ENCODE peak calls at places on chromosomes 7 and 10, in ten cellular contexts. E is fibroblast of mammary gland, L is coronary artery, M is hepatocyte, P is A549, Q is OCI-LY7, W is lower lobe of right lung, G is psoas muscle, A is fibroblast of villous mesenchyme, D is retinal pigment epithelial cell. K is an unnamed sample.
A peak's percentile ranks its signal among the peaks of the same experiment; 100 is the strongest.

GRCh38 chr7:50962281-50962883 is 179.7 kb upstream of the GRB10 start:
- DNase-seq in E (no peak), L (no peak), M (no peak), P (peak; percentile 13), Q (no peak), W (no peak), G (no peak), A (no peak), D (no peak), K (no peak)

GRCh38 chr7:19000410-19000809 is 117.0 kb downstream of the TWIST1 start:
- DNase-seq in E (no peak), L (no peak), M (no peak), P (no peak), Q (no peak), W (no peak), G (no peak), A (no peak), D (no peak), K (no peak)

GRCh38 chr10:4051408-4052151 is 266.6 kb upstream of the KLF6 start:
- DNase-seq in E (no peak), L (no peak), M (no peak), P (no peak), Q (no peak), W (no peak), G (no peak), A (no peak), D (no peak), K (no peak)

GRCh38 chr10:104300002-104300735 is 31.2 kb downstream of the GSTO2 start:
- DNase-seq in E (peak; percentile 100), L (peak; percentile 95), M (peak; percentile 44), P (no peak), Q (no peak), W (no peak), G (no peak), A (peak; percentile 99), D (peak; percentile 99), K (peak; percentile 73)

GRCh38 chr7:27994639-27995038 is 186.0 kb downstream of the JAZF1 start:
- DNase-seq in E (peak; percentile 59), L (no peak), M (no peak), P (no peak), Q (no peak), W (no peak), G (no peak), A (peak; percentile 53), D (peak; percentile 62), K (no peak)

GRCh38 chr10:53476650-53477312 is 704.2 kb upstream of the MBL2 start:
- DNase-seq in E (no peak), L (no peak), M (no peak), P (no peak), Q (no peak), W (no peak), G (no peak), A (no peak), D (no peak), K (no peak)

GRCh38 chr10:121541450-121541849 is 56.8 kb downstream of the FGFR2 start:
- DNase-seq in E (no peak), L (no peak), M (no peak), P (no peak), Q (no peak), W (no peak), G (no peak), A (no peak), D (no peak), K (no peak)

GRCh38 chr10:31953080-31953479 is 24.4 kb upstream of the ARHGAP12 start:
- DNase-seq in E (peak; percentile 20), L (no peak), M (no peak), P (no peak), Q (no peak), W (no peak), G (no peak), A (no peak), D (no peak), K (no peak)

GRCh38 chr10:5412277-5412941 is at the start of gene NET1:
- DNase-seq in E (peak; percentile 85), L (peak; percentile 95), M (peak; percentile 95), P (peak; percentile 97), Q (peak; percentile 87), W (peak; percentile 87), G (peak; percentile 96), A (peak; percentile 90), D (peak; percentile 58), K (peak; percentile 78)

GRCh38 chr10:17744395-17744841 is 7.6 kb upstream of the TMEM236 start:
- DNase-seq in E (no peak), L (no peak), M (no peak), P (no peak), Q (peak; percentile 25), W (no peak), G (no peak), A (no peak), D (no peak), K (no peak)

GRCh38 chr10:48454302-48455054 is 148.0 kb downstream of the MAPK8 start:
- DNase-seq in E (no peak), L (peak; percentile 61), M (peak; percentile 44), P (no peak), Q (no peak), W (no peak), G (no peak), A (no peak), D (no peak), K (no peak)

GRCh38 chr7:102096706-102097427 is 189.8 kb upstream of the SH2B2 start:
- DNase-seq in E (no peak), L (no peak), M (peak; percentile 58), P (no peak), Q (no peak), W (no peak), G (no peak), A (no peak), D (no peak), K (peak; percentile 15)

GRCh38 chr7:115300228-115300870 is 378.5 kb downstream of the MDFIC start:
- DNase-seq in E (peak; percentile 67), L (no peak), M (no peak), P (peak; percentile 3), Q (no peak), W (no peak), G (no peak), A (peak; percentile 29), D (peak; percentile 18), K (peak; percentile 69)

GRCh38 chr10:103757531-103758293 is 97.7 kb downstream of the SH3PXD2A start:
- DNase-seq in E (peak; percentile 89), L (no peak), M (peak; percentile 43), P (peak; percentile 65), Q (no peak), W (no peak), G (peak; percentile 75), A (peak; percentile 91), D (no peak), K (peak; percentile 92)

GRCh38 chr7:127252380-127252718 is 392 bp downstream of the GRM8 start:
- DNase-seq in E (no peak), L (no peak), M (no peak), P (no peak), Q (no peak), W (no peak), G (no peak), A (no peak), D (no peak), K (no peak)

GRCh38 chr7:127250312-127251047 is 2.3 kb downstream of the GRM8 start:
- DNase-seq in E (no peak), L (no peak), M (no peak), P (no peak), Q (peak; percentile 2), W (no peak), G (no peak), A (no peak), D (no peak), K (peak; percentile 23)

GRCh38 chr7:127252736-127253288 is at the start of gene GRM8:
- DNase-seq in E (peak; percentile 48), L (no peak), M (peak; percentile 61), P (peak; percentile 21), Q (no peak), W (peak; percentile 51), G (peak; percentile 60), A (peak; percentile 11), D (no peak), K (no peak)

GRCh38 chr7:127251048-127251451 is 1.7 kb downstream of the GRM8 start:
- DNase-seq in E (no peak), L (no peak), M (no peak), P (no peak), Q (no peak), W (no peak), G (no peak), A (no peak), D (no peak), K (no peak)

GRCh38 chr7:127251458-127252379 is 1.0 kb downstream of the GRM8 start:
- DNase-seq in E (no peak), L (no peak), M (peak; percentile 21), P (peak; percentile 15), Q (no peak), W (no peak), G (peak; percentile 55), A (no peak), D (no peak), K (peak; percentile 4)
- H3K4me3 ChIP-seq in E (peak overlapping the region; percentile 26), L (peak overlapping the region; percentile 84), M (peak overlapping the region; percentile 86), P (peak overlapping the region; percentile 56), Q (no peak overlapping the region), W (peak overlapping the region; percentile 77), G (peak overlapping the region; percentile 83), A (peak overlapping the region; percentile 18), D (peak overlapping the region; percentile 65), K (peak overlapping the region; percentile 59)

DNA sequence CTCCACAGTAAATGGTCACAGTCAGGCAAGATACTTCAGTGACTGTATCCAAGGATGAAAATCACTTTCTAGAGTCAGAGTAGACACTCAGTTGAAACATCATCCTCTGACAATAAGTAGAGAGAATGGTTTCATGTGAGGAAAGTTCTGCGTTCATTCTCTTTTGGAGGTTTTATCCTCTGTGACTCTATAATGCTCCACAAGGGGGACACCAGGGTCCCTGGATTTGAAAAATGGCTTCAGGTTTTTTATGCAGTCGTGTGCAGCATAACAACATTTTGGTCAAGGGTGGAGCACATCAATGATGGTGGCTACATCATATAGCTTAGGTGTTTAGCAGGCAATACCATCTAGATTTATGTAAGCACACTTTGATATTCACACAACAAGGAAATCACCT is 40.4 kb downstream of the TMEM168 start:
- DNase-seq in E (no peak), L (no peak), M (no peak), P (peak; percentile 10), Q (no peak), W (no peak), G (no peak), A (no peak), D (no peak), K (no peak)
- TF ChIP-seq CTCF in E (no peak), L (no peak), M (no peak), P (no peak), Q (peak; percentile 44), W (no peak), G (no peak), A (peak; percentile 18), D (peak; percentile 8), K (no peak)

GRCh38 chr10:130301026-130301892 is 165.1 kb downstream of the GLRX3 start:
- DNase-seq in E (peak; percentile 57), L (no peak), M (no peak), P (no peak), Q (no peak), W (peak; percentile 83), G (peak; percentile 90), A (peak; percentile 61), D (no peak), K (no peak)
- H3K4me3 ChIP-seq in E (peak overlapping the region; percentile 33), L (peak overlapping the region; percentile 48), M (no peak overlapping the region), P (no peak overlapping the region), Q (no peak overlapping the region), W (peak overlapping the region; percentile 67), G (peak overlapping the region; percentile 71), A (peak overlapping the region; percentile 61), D (no peak overlapping the region), K (peak overlapping the region; percentile 33)

GRCh38 chr7:5625938-5626337 is 155.5 kb downstream of the RNF216 start:
- DNase-seq in E (peak; percentile 91), L (no peak), M (peak; percentile 38), P (peak; percentile 47), Q (no peak), W (no peak), G (no peak), A (peak; percentile 80), D (peak; percentile 41), K (peak; percentile 72)
- TF ChIP-seq CTCF in E (peak; percentile 30), L (no peak), M (no peak), P (no peak), Q (no peak), W (no peak), G (no peak), A (peak; percentile 27), D (peak; percentile 37), K (no peak)